ENCODE peak calls at places on chromosomes 16 and 17, in four cellular contexts. C is hippocampal formation, J is glomerular endothelial cell, E is non-pigmented ciliary epithelial cell. T is an unnamed sample.

GRCh38 chr17:4187076-4187475 is 44.1 kb downstream of the CYB5D2 start:
- DNase-seq in C (no peak), J (no peak), E (no peak), T (no peak)

GRCh38 chr17:39213852-39214251 is 11.9 kb downstream of the STAC2 start:
- DNase-seq in C (no peak), J (no peak), E (no peak), T (no peak)

GRCh38 chr16:65059421-65059980 is 62.4 kb downstream of the CDH11 start:
- DNase-seq in C (peak; percentile 87), J (no peak), E (no peak), T (no peak)

GRCh38 chr17:57424777-57425188 is 168.5 kb downstream of the MSI2 start:
- DNase-seq in C (no peak), J (peak; percentile 34), E (no peak), T (no peak)

GRCh38 chr17:7293821-7294613 is 422 bp downstream of the YBX2 start:
- DNase-seq in C (no peak), J (no peak), E (no peak), T (no peak)

GRCh38 chr17:42677921-42678781 is 1.4 kb upstream of the PLEKHH3 start:
- DNase-seq in C (peak; percentile 93), J (no peak), E (no peak), T (no peak)

GRCh38 chr17:80763293-80763867 is 218.7 kb downstream of the RPTOR start:
- DNase-seq in C (no peak), J (no peak), E (no peak), T (no peak)

GRCh38 chr16:50296807-50297206 is 30.5 kb downstream of the ADCY7 start:
- DNase-seq in C (no peak), J (no peak), E (no peak), T (no peak)

GRCh38 chr16:81647527-81647926 is 131.6 kb upstream of the PLCG2 start:
- DNase-seq in C (no peak), J (no peak), E (no peak), T (no peak)

GRCh38 chr17:28551421-28552186 is 820 bp downstream of the UNC119 start:
- DNase-seq in C (no peak), J (no peak), E (no peak), T (no peak)

GRCh38 chr17:27400991-27401390 is 55.3 kb upstream of the KSR1 start:
- DNase-seq in C (no peak), J (no peak), E (no peak), T (no peak)

GRCh38 chr17:39236383-39236927 is 10.7 kb upstream of the STAC2 start:
- DNase-seq in C (no peak), J (no peak), E (no peak), T (no peak)

GRCh38 chr17:74274060-74274702 is at the start of gene DNAI2:
- DNase-seq in C (no peak), J (no peak), E (no peak), T (no peak)

GRCh38 chr16:46882304-46882939 is 1.7 kb upstream of the GPT2 start:
- DNase-seq in C (no peak), J (no peak), E (no peak), T (no peak)

GRCh38 chr17:64085650-64086005 is 44.3 kb downstream of the ERN1 start:
- DNase-seq in C (no peak), J (no peak), E (no peak), T (no peak)

GRCh38 chr17:43118679-43119615 is 6.2 kb downstream of the BRCA1 start:
- DNase-seq in C (no peak), J (no peak), E (no peak), T (no peak)

GRCh38 chr17:66944365-66945203 is 19.9 kb upstream of the CACNG4 start:
- DNase-seq in C (no peak), J (no peak), E (no peak), T (no peak)

GRCh38 chr16:83420206-83420760 is 387.5 kb upstream of the HSBP1 start:
- DNase-seq in C (no peak), J (peak; percentile 22), E (no peak), T (no peak)

GRCh38 chr17:38844261-38844757 is 9.2 kb downstream of the RPL23 start:
- DNase-seq in C (no peak), J (no peak), E (no peak), T (no peak)

T was measured in AG09309.